ENCODE peak calls at places on chromosomes 13 and 19, in five cellular contexts. One of them, this sample, is unnamed.

GRCh38 chr13:48542581-48543341 is 9.9 kb upstream of the RCBTB2 start:
- DNase-seq in ELR: peak; percentile 5
- DNase-seq in bronchial epithelial cell: no peak
- DNase-seq in GM23338: peak; percentile 64
- DNase-seq in sciatic nerve: peak; percentile 66
- DNase-seq in this sample: no peak

GRCh38 chr13:107233541-107233940 is 665.6 kb upstream of the ARGLU1 start:
- DNase-seq in GM23338: no peak
- DNase-seq in sciatic nerve: no peak
- DNase-seq in ELR: no peak
- DNase-seq in bronchial epithelial cell: no peak
- DNase-seq in this sample: no peak

GRCh38 chr13:113853518-113854237 is 10.2 kb downstream of the GAS6 start:
- DNase-seq in sciatic nerve: no peak
- DNase-seq in ELR: no peak
- DNase-seq in GM23338: no peak
- DNase-seq in bronchial epithelial cell: no peak
- DNase-seq in this sample: no peak

GRCh38 chr13:34435338-34435737 is 506.7 kb upstream of the NBEA start:
- DNase-seq in sciatic nerve: no peak
- DNase-seq in GM23338: no peak
- DNase-seq in bronchial epithelial cell: peak; percentile 12
- DNase-seq in ELR: peak; percentile 57
- DNase-seq in this sample: no peak

GRCh38 chr13:111330211-111330610 is 9.8 kb downstream of the TEX29 start:
- DNase-seq in ELR: no peak
- DNase-seq in GM23338: no peak
- DNase-seq in bronchial epithelial cell: no peak
- DNase-seq in sciatic nerve: no peak
- DNase-seq in this sample: no peak

GRCh38 chr13:43388282-43389034 is 365.1 kb downstream of the DNAJC15 start:
- DNase-seq in GM23338: no peak
- DNase-seq in bronchial epithelial cell: peak; percentile 90
- DNase-seq in ELR: no peak
- DNase-seq in sciatic nerve: no peak
- DNase-seq in this sample: peak; percentile 88

GRCh38 chr13:85549819-85550218 is 249.4 kb downstream of the SLITRK6 start:
- DNase-seq in GM23338: no peak
- DNase-seq in bronchial epithelial cell: no peak
- DNase-seq in ELR: no peak
- DNase-seq in sciatic nerve: no peak
- DNase-seq in this sample: no peak

GRCh38 chr19:17450264-17451075 is 2.0 kb upstream of the TMEM221 start:
- DNase-seq in ELR: peak; percentile 36
- DNase-seq in sciatic nerve: no peak
- DNase-seq in bronchial epithelial cell: peak; percentile 99
- DNase-seq in GM23338: no peak
- DNase-seq in this sample: peak; percentile 98

GRCh38 chr19:10604460-10604980 is 17.4 kb upstream of the AP1M2 start:
- DNase-seq in bronchial epithelial cell: no peak
- DNase-seq in ELR: peak; percentile 37
- DNase-seq in GM23338: no peak
- DNase-seq in sciatic nerve: no peak
- DNase-seq in this sample: no peak

GRCh38 chr13:98297043-98297442 is 120.0 kb upstream of the RNF113B start:
- DNase-seq in ELR: no peak
- DNase-seq in bronchial epithelial cell: no peak
- DNase-seq in sciatic nerve: no peak
- DNase-seq in GM23338: no peak
- DNase-seq in this sample: no peak

GRCh38 chr13:109577191-109577700 is 209.1 kb downstream of the IRS2 start:
- DNase-seq in sciatic nerve: no peak
- DNase-seq in ELR: no peak
- DNase-seq in GM23338: no peak
- DNase-seq in bronchial epithelial cell: no peak
- DNase-seq in this sample: no peak

GRCh38 chr19:30428856-30429255 is 56.7 kb downstream of the ZNF536 start:
- DNase-seq in ELR: no peak
- DNase-seq in GM23338: no peak
- DNase-seq in sciatic nerve: no peak
- DNase-seq in bronchial epithelial cell: no peak
- DNase-seq in this sample: no peak

GRCh38 chr19:34402074-34402600 is 2.1 kb upstream of the PDCD2L start:
- DNase-seq in bronchial epithelial cell: no peak
- DNase-seq in GM23338: no peak
- DNase-seq in sciatic nerve: no peak
- DNase-seq in ELR: no peak
- DNase-seq in this sample: no peak